ENCODE peak calls at places on chromosomes 6 and 20, in ten cellular contexts. B is effector memory CD4-positive, alpha-beta T cell; I is NAMALWA; V is fibroblast of lung; O is left ventricle myocardium inferior; T is NCI-H1694 treated with DMSO at 0.1 percent for 48 hours; Y is stimulated activated CD4-positive, alpha-beta T cell treated with anti-CD3 and anti-CD28 coated beads, Interleukin-2, amount 100 ng/mL, for 24 hours; F is naive thymus-derived CD8-positive, alpha-beta T cell; S is EL; A is MV-4-11. H is an unnamed sample.

GRCh38 chr6:110874880-110875547 is 429 bp downstream of the AMD1 start:
- DNase-seq in O (peak), F (no peak), I (no peak), B (peak), V (peak), T (no peak), A (no peak), S (no peak), Y (peak), H (no peak)

GRCh38 chr6:137717074-137718073 is 149.7 kb upstream of the TNFAIP3 start:
- DNase-seq in F (peak), Y (peak), O (no peak), A (no peak), B (peak), S (no peak), V (peak), I (no peak), T (no peak), H (no peak)

GRCh38 chr6:159301277-159301676 is 132.1 kb downstream of the FNDC1 start:
- DNase-seq in S (no peak), T (no peak), F (no peak), I (no peak), Y (no peak), A (no peak), V (no peak), B (no peak), O (no peak), H (no peak)

GRCh38 chr6:4404410-4404809 is 269.0 kb upstream of the ECI2 start:
- DNase-seq in S (no peak), B (no peak), F (no peak), I (no peak), O (no peak), V (no peak), T (no peak), A (no peak), Y (no peak), H (no peak)

GRCh38 chr6:51855310-51856082 is 231.9 kb downstream of the PKHD1 start:
- DNase-seq in T (peak), B (no peak), F (peak), A (peak), S (peak), V (peak), I (peak), Y (peak), O (no peak), H (peak)

GRCh38 chr6:124148225-124148624 is 344.6 kb downstream of the NKAIN2 start:
- DNase-seq in Y (no peak), T (no peak), I (no peak), B (no peak), S (no peak), F (no peak), V (no peak), O (no peak), A (no peak), H (no peak)

GRCh38 chr6:135094403-135094821 is 39.8 kb upstream of the HBS1L start:
- DNase-seq in B (no peak), A (peak), I (no peak), T (no peak), S (peak), O (no peak), Y (no peak), F (peak), V (peak), H (no peak)

GRCh38 chr6:147868493-147869222 is 360.2 kb downstream of the SAMD5 start:
- DNase-seq in A (no peak), S (peak), I (no peak), V (peak), B (no peak), Y (no peak), T (no peak), F (no peak), O (no peak), H (no peak)

GRCh38 chr20:35463455-35464300 is 8.3 kb downstream of the CEP250 start:
- DNase-seq in I (peak), S (peak), V (peak), F (peak), O (no peak), Y (peak), T (peak), B (peak), A (peak), H (peak)

GRCh38 chr20:49290608-49291191 is 12.8 kb upstream of the ZNFX1 start:
- DNase-seq in I (peak), F (no peak), A (no peak), Y (peak), B (no peak), O (no peak), V (no peak), T (no peak), S (peak), H (no peak)

GRCh38 chr6:84685983-84686584 is 78.3 kb downstream of the TBX18 start:
- DNase-seq in Y (no peak), A (peak), S (peak), O (no peak), V (no peak), F (no peak), T (peak), I (peak), B (no peak), H (no peak)

GRCh38 chr6:26543953-26544352 is 5.8 kb downstream of the HMGN4 start:
- DNase-seq in V (no peak), F (no peak), I (peak), A (no peak), Y (no peak), B (no peak), O (no peak), T (no peak), S (peak), H (no peak)